ENCODE peak calls at places on chromosomes 3 and 15, in four cellular contexts. One of them, this sample, is unnamed.

GRCh38 chr15:37698679-37699078 is 235.8 kb upstream of the TMCO5A start:
- DNase-seq in left ventricle myocardium inferior: no peak
- DNase-seq in uterus: no peak
- DNase-seq in CD8-positive, alpha-beta T cell: no peak
- DNase-seq in this sample: no peak

GRCh38 chr15:40928975-40929729 is at the start of gene DLL4:
- DNase-seq in CD8-positive, alpha-beta T cell: no peak
- DNase-seq in uterus: peak
- DNase-seq in left ventricle myocardium inferior: peak
- DNase-seq in this sample: no peak

GRCh38 chr15:73704869-73705645 is 20.9 kb downstream of the CD276 start:
- DNase-seq in left ventricle myocardium inferior: peak
- DNase-seq in CD8-positive, alpha-beta T cell: peak
- DNase-seq in uterus: peak
- DNase-seq in this sample: no peak

GRCh38 chr3:132347095-132347494 is 29.9 kb downstream of the ACP3 start:
- DNase-seq in left ventricle myocardium inferior: no peak
- DNase-seq in uterus: no peak
- DNase-seq in CD8-positive, alpha-beta T cell: no peak
- DNase-seq in this sample: no peak

GRCh38 chr3:60469481-60469880 is 781.8 kb downstream of the FHIT start:
- DNase-seq in CD8-positive, alpha-beta T cell: no peak
- DNase-seq in uterus: no peak
- DNase-seq in left ventricle myocardium inferior: no peak
- DNase-seq in this sample: no peak

GRCh38 chr3:49020335-49021212 is 1.3 kb upstream of the NDUFAF3 start:
- DNase-seq in uterus: no peak
- DNase-seq in CD8-positive, alpha-beta T cell: no peak
- DNase-seq in left ventricle myocardium inferior: peak
- DNase-seq in this sample: no peak

GRCh38 chr15:68650901-68651709 is 72.3 kb downstream of the CORO2B start:
- DNase-seq in left ventricle myocardium inferior: no peak
- DNase-seq in CD8-positive, alpha-beta T cell: peak
- DNase-seq in uterus: no peak
- DNase-seq in this sample: peak

GRCh38 chr3:107416886-107417285 is 39.6 kb downstream of the CCDC54 start:
- DNase-seq in CD8-positive, alpha-beta T cell: no peak
- DNase-seq in left ventricle myocardium inferior: no peak
- DNase-seq in uterus: no peak
- DNase-seq in this sample: no peak

GRCh38 chr15:29337156-29337959 is 67.7 kb upstream of the NSMCE3 start:
- DNase-seq in left ventricle myocardium inferior: no peak
- DNase-seq in CD8-positive, alpha-beta T cell: no peak
- DNase-seq in uterus: no peak
- DNase-seq in this sample: no peak

GRCh38 chr15:71228403-71228802 is 113.1 kb downstream of the THSD4 start:
- DNase-seq in uterus: no peak
- DNase-seq in CD8-positive, alpha-beta T cell: no peak
- DNase-seq in left ventricle myocardium inferior: no peak
- DNase-seq in this sample: no peak

GRCh38 chr3:112464264-112464663 is 35.0 kb downstream of the BTLA start:
- DNase-seq in uterus: no peak
- DNase-seq in CD8-positive, alpha-beta T cell: no peak
- DNase-seq in left ventricle myocardium inferior: no peak
- DNase-seq in this sample: no peak

GRCh38 chr15:81174125-81174524 is 22.6 kb upstream of the IL16 start:
- DNase-seq in CD8-positive, alpha-beta T cell: no peak
- DNase-seq in uterus: no peak
- DNase-seq in left ventricle myocardium inferior: peak
- DNase-seq in this sample: no peak

GRCh38 chr3:41158947-41159346 is 40.4 kb upstream of the CTNNB1 start:
- DNase-seq in CD8-positive, alpha-beta T cell: no peak
- DNase-seq in uterus: no peak
- DNase-seq in left ventricle myocardium inferior: no peak
- DNase-seq in this sample: no peak

GRCh38 chr3:187743195-187744141 is 1.8 kb downstream of the BCL6 start:
- DNase-seq in left ventricle myocardium inferior: peak
- DNase-seq in uterus: peak
- DNase-seq in CD8-positive, alpha-beta T cell: no peak
- DNase-seq in this sample: peak

GRCh38 chr3:33218072-33218445 is 551 bp downstream of the SUSD5 start:
- DNase-seq in CD8-positive, alpha-beta T cell: no peak
- DNase-seq in left ventricle myocardium inferior: no peak
- DNase-seq in uterus: no peak
- DNase-seq in this sample: no peak

GRCh38 chr3:127461286-127461685 is 129.2 kb downstream of the TPRA1 start:
- DNase-seq in uterus: no peak
- DNase-seq in CD8-positive, alpha-beta T cell: no peak
- DNase-seq in left ventricle myocardium inferior: no peak
- DNase-seq in this sample: no peak

GRCh38 chr3:50484681-50485263 is 18.7 kb downstream of the CACNA2D2 start:
- DNase-seq in left ventricle myocardium inferior: no peak
- DNase-seq in uterus: no peak
- DNase-seq in CD8-positive, alpha-beta T cell: no peak
- DNase-seq in this sample: no peak

GRCh38 chr15:40038267-40038653 is 721 bp downstream of the SRP14 start:
- DNase-seq in left ventricle myocardium inferior: no peak
- DNase-seq in uterus: no peak
- DNase-seq in CD8-positive, alpha-beta T cell: no peak
- DNase-seq in this sample: no peak

GRCh38 chr3:4985330-4986174 is 6.3 kb downstream of the BHLHE40 start:
- DNase-seq in left ventricle myocardium inferior: no peak
- DNase-seq in CD8-positive, alpha-beta T cell: no peak
- DNase-seq in uterus: peak
- DNase-seq in this sample: no peak

GRCh38 chr3:47394140-47394855 is 13.5 kb downstream of the PTPN23 start:
- DNase-seq in left ventricle myocardium inferior: no peak
- DNase-seq in uterus: no peak
- DNase-seq in CD8-positive, alpha-beta T cell: no peak
- DNase-seq in this sample: no peak

GRCh38 chr3:119690043-119690656 is 12.7 kb upstream of the CFAP91 start:
- DNase-seq in left ventricle myocardium inferior: no peak
- DNase-seq in CD8-positive, alpha-beta T cell: no peak
- DNase-seq in uterus: no peak
- DNase-seq in this sample: no peak

GRCh38 chr3:25663324-25664065 is 1.2 kb downstream of the TOP2B start:
- DNase-seq in uterus: no peak
- DNase-seq in CD8-positive, alpha-beta T cell: no peak
- DNase-seq in left ventricle myocardium inferior: no peak
- DNase-seq in this sample: no peak

GRCh38 chr15:37095993-37096877 is 4.1 kb downstream of the MEIS2 start:
- DNase-seq in uterus: peak
- DNase-seq in left ventricle myocardium inferior: peak
- DNase-seq in CD8-positive, alpha-beta T cell: no peak
- DNase-seq in this sample: no peak

GRCh38 chr3:69288161-69288895 is 97.6 kb downstream of the FRMD4B start:
- DNase-seq in left ventricle myocardium inferior: no peak
- DNase-seq in CD8-positive, alpha-beta T cell: no peak
- DNase-seq in uterus: no peak
- DNase-seq in this sample: no peak

GRCh38 chr15:70775160-70775559 is 11.8 kb upstream of the UACA start:
- DNase-seq in left ventricle myocardium inferior: no peak
- DNase-seq in uterus: no peak
- DNase-seq in CD8-positive, alpha-beta T cell: no peak
- DNase-seq in this sample: no peak

GRCh38 chr3:146747928-146748327 is 142.8 kb upstream of the PLSCR5 start:
- DNase-seq in uterus: no peak
- DNase-seq in left ventricle myocardium inferior: no peak
- DNase-seq in CD8-positive, alpha-beta T cell: no peak
- DNase-seq in this sample: no peak

GRCh38 chr15:63521405-63522142 is 17.2 kb downstream of the USP3 start:
- DNase-seq in left ventricle myocardium inferior: no peak
- DNase-seq in uterus: no peak
- DNase-seq in CD8-positive, alpha-beta T cell: no peak
- DNase-seq in this sample: no peak

GRCh38 chr3:17431004-17431403 is 311.4 kb downstream of the TBC1D5 start:
- DNase-seq in left ventricle myocardium inferior: no peak
- DNase-seq in uterus: no peak
- DNase-seq in CD8-positive, alpha-beta T cell: no peak
- DNase-seq in this sample: no peak

GRCh38 chr15:81033508-81033907 is 32.8 kb downstream of the TLNRD1 start:
- DNase-seq in uterus: no peak
- DNase-seq in left ventricle myocardium inferior: no peak
- DNase-seq in CD8-positive, alpha-beta T cell: no peak
- DNase-seq in this sample: no peak

GRCh38 chr3:31833391-31834165 is 147.5 kb downstream of the OSBPL10 start:
- DNase-seq in left ventricle myocardium inferior: no peak
- DNase-seq in CD8-positive, alpha-beta T cell: no peak
- DNase-seq in uterus: no peak
- DNase-seq in this sample: no peak

GRCh38 chr3:156760333-156760732 is 65.8 kb upstream of the LEKR1 start:
- DNase-seq in CD8-positive, alpha-beta T cell: no peak
- DNase-seq in uterus: no peak
- DNase-seq in left ventricle myocardium inferior: no peak
- DNase-seq in this sample: no peak

GRCh38 chr3:114121996-114122709 is 56.7 kb downstream of the DRD3 start:
- DNase-seq in CD8-positive, alpha-beta T cell: no peak
- DNase-seq in uterus: peak
- DNase-seq in left ventricle myocardium inferior: no peak
- DNase-seq in this sample: no peak
- H3K27ac ChIP-seq in CD8-positive, alpha-beta T cell: no peak
- H3K27ac ChIP-seq in uterus: peak
- H3K27ac ChIP-seq in left ventricle myocardium inferior: peak
- H3K27ac ChIP-seq in this sample: no peak

GRCh38 chr3:12549971-12550760 is 4.9 kb upstream of the MKRN2OS start:
- DNase-seq in uterus: no peak
- DNase-seq in CD8-positive, alpha-beta T cell: no peak
- DNase-seq in left ventricle myocardium inferior: no peak
- DNase-seq in this sample: no peak

GRCh38 chr3:12556723-12557471 is at the start of gene MKRN2:
- DNase-seq in CD8-positive, alpha-beta T cell: peak
- DNase-seq in uterus: peak
- DNase-seq in left ventricle myocardium inferior: peak
- DNase-seq in this sample: peak

GRCh38 chr3:12557472-12558105 is 702 bp downstream of the MKRN2 start:
- DNase-seq in uterus: no peak
- DNase-seq in CD8-positive, alpha-beta T cell: no peak
- DNase-seq in left ventricle myocardium inferior: no peak
- DNase-seq in this sample: no peak

GRCh38 chr3:12556243-12556722 is 604 bp upstream of the MKRN2 start:
- DNase-seq in uterus: no peak
- DNase-seq in CD8-positive, alpha-beta T cell: no peak
- DNase-seq in left ventricle myocardium inferior: no peak
- DNase-seq in this sample: no peak

GRCh38 chr3:12553921-12554391 is 2.9 kb upstream of the MKRN2 start:
- DNase-seq in uterus: peak
- DNase-seq in left ventricle myocardium inferior: no peak
- DNase-seq in CD8-positive, alpha-beta T cell: no peak
- DNase-seq in this sample: no peak
- H3K27ac ChIP-seq in uterus: no peak
- H3K27ac ChIP-seq in left ventricle myocardium inferior: peak
- H3K27ac ChIP-seq in CD8-positive, alpha-beta T cell: no peak
- H3K27ac ChIP-seq in this sample: no peak

DNA sequence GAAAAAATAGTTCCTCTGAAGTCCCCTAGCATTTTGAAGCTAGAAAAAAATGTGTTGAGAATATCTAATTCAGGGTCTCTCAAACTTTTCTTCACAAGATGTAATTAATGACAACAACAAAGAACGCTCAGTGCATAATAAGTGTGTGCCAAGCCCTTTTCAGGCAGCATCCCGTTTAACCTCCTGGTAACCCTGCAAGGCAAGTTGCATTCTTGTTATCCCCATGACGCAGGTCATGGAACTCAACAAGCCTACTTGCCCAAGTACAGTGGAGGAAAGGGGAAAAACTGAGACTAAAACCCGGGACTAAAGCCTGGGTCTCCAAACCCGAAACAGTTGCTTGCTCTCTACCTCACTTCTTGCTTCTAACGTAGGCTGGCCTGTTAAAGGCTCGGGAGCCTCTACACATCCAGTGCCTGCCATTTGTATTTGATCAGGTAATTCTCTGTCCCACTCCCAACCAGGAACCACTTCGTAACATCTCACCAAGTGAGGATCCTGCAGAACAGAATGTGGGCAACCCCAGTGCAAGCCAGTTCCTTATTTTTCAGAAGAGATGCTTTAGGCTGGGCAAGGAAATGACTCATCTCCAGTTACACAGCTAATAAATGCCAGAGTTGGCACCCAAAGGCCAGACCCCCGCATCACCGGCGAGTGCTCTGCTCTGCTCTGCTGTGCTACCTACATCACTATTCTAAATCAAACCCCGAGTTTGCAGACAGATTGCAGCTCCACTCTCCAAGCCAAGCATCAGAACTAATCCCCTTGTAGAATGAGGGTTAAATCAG is 28.3 kb downstream of the LMCD1 start:
- DNase-seq in left ventricle myocardium inferior: no peak
- DNase-seq in CD8-positive, alpha-beta T cell: no peak
- DNase-seq in uterus: no peak
- DNase-seq in this sample: no peak
- H3K27ac ChIP-seq in left ventricle myocardium inferior: peak
- H3K27ac ChIP-seq in CD8-positive, alpha-beta T cell: no peak
- H3K27ac ChIP-seq in uterus: peak
- H3K27ac ChIP-seq in this sample: no peak

DNA sequence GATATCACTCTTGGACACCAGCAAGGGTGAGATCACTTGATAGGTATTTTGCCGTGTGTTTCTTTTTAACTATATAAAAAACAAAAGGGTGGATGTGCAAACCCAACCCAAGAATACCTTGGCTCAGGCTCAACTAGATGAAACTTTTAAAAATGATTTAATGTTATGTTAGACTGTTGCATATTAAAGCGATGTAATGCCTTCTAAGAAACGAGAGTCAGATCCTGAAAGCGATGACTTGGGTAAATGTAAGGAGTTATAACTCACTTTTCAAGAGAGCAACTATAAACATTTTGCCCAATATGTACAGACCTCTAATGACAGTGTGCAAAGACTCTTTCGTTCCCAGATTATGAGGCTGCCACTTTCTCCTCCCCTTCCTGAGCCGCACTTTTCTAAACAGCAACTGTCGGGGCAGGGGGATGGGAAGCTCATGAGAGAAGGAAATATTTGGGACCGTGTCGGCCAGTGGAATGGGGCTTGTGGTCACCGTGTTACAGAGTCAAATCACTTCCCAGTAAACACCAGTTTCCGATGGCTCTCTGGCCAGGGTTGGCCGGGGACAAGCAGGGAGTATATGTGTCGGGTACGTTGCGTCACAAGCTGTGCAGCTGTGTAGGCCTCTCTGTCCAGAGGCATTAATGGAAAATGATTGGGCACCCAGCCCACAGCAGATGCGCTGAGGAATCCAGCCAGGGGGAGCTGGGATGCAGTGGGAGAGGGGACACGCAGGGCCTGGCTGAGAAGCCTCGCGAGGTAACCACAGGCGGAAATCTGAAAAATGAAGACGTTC is 16.0 kb upstream of the ALDH1A3 start:
- DNase-seq in CD8-positive, alpha-beta T cell: no peak
- DNase-seq in left ventricle myocardium inferior: peak
- DNase-seq in uterus: peak
- DNase-seq in this sample: peak
- H3K27ac ChIP-seq in CD8-positive, alpha-beta T cell: no peak
- H3K27ac ChIP-seq in left ventricle myocardium inferior: peak
- H3K27ac ChIP-seq in uterus: peak
- H3K27ac ChIP-seq in this sample: peak

This sample was measured in substantia nigra.